ENCODE peak calls at places on chromosomes 3 and 15, in five cellular contexts. One of them, this sample, is unnamed.

GRCh38 chr3:159620873-159621272 is 367.8 kb upstream of the IL12A start:
- DNase-seq in iris pigment epithelial cell: peak
- DNase-seq in NCI-H1105 treated with DMSO at 0.1 percent for 48 hours: no peak
- DNase-seq in activated T-cell treated with anti-CD3 and anti-CD28 coated beads, Interleukin-2, amount 50 U/mL, for 1 hour: no peak
- DNase-seq in H54: peak
- DNase-seq in this sample: peak

GRCh38 chr3:49017646-49017977 is 768 bp downstream of the DALRD3 start:
- DNase-seq in iris pigment epithelial cell: no peak
- DNase-seq in NCI-H1105 treated with DMSO at 0.1 percent for 48 hours: no peak
- DNase-seq in activated T-cell treated with anti-CD3 and anti-CD28 coated beads, Interleukin-2, amount 50 U/mL, for 1 hour: no peak
- DNase-seq in H54: no peak
- DNase-seq in this sample: peak

GRCh38 chr3:190424478-190425439 is 24.9 kb downstream of the TMEM207 start:
- DNase-seq in iris pigment epithelial cell: peak
- DNase-seq in NCI-H1105 treated with DMSO at 0.1 percent for 48 hours: peak
- DNase-seq in activated T-cell treated with anti-CD3 and anti-CD28 coated beads, Interleukin-2, amount 50 U/mL, for 1 hour: peak
- DNase-seq in H54: peak
- DNase-seq in this sample: peak

GRCh38 chr15:34217587-34218225 is 7.1 kb upstream of the EMC4 start:
- DNase-seq in iris pigment epithelial cell: peak
- DNase-seq in NCI-H1105 treated with DMSO at 0.1 percent for 48 hours: no peak
- DNase-seq in activated T-cell treated with anti-CD3 and anti-CD28 coated beads, Interleukin-2, amount 50 U/mL, for 1 hour: no peak
- DNase-seq in H54: no peak
- DNase-seq in this sample: peak

GRCh38 chr3:7377103-7377502 is 516.2 kb downstream of the GRM7 start:
- DNase-seq in iris pigment epithelial cell: no peak
- DNase-seq in NCI-H1105 treated with DMSO at 0.1 percent for 48 hours: no peak
- DNase-seq in activated T-cell treated with anti-CD3 and anti-CD28 coated beads, Interleukin-2, amount 50 U/mL, for 1 hour: no peak
- DNase-seq in H54: no peak
- DNase-seq in this sample: no peak

GRCh38 chr15:38724827-38725226 is 160.2 kb upstream of the RASGRP1 start:
- DNase-seq in iris pigment epithelial cell: no peak
- DNase-seq in NCI-H1105 treated with DMSO at 0.1 percent for 48 hours: no peak
- DNase-seq in activated T-cell treated with anti-CD3 and anti-CD28 coated beads, Interleukin-2, amount 50 U/mL, for 1 hour: no peak
- DNase-seq in H54: no peak
- DNase-seq in this sample: no peak

GRCh38 chr3:37952564-37952963 is 38.0 kb upstream of the VILL start:
- DNase-seq in iris pigment epithelial cell: peak
- DNase-seq in NCI-H1105 treated with DMSO at 0.1 percent for 48 hours: no peak
- DNase-seq in activated T-cell treated with anti-CD3 and anti-CD28 coated beads, Interleukin-2, amount 50 U/mL, for 1 hour: no peak
- DNase-seq in H54: no peak
- DNase-seq in this sample: peak

GRCh38 chr15:101560722-101561583 is 71.4 kb upstream of the PCSK6 start:
- DNase-seq in iris pigment epithelial cell: no peak
- DNase-seq in NCI-H1105 treated with DMSO at 0.1 percent for 48 hours: no peak
- DNase-seq in activated T-cell treated with anti-CD3 and anti-CD28 coated beads, Interleukin-2, amount 50 U/mL, for 1 hour: no peak
- DNase-seq in H54: no peak
- DNase-seq in this sample: no peak

GRCh38 chr15:77527164-77527778 is 105.4 kb downstream of the LINGO1 start:
- DNase-seq in iris pigment epithelial cell: peak
- DNase-seq in NCI-H1105 treated with DMSO at 0.1 percent for 48 hours: peak
- DNase-seq in activated T-cell treated with anti-CD3 and anti-CD28 coated beads, Interleukin-2, amount 50 U/mL, for 1 hour: no peak
- DNase-seq in H54: no peak
- DNase-seq in this sample: peak

GRCh38 chr3:151314593-151314992 is 2.0 kb downstream of the GPR87 start:
- DNase-seq in iris pigment epithelial cell: no peak
- DNase-seq in NCI-H1105 treated with DMSO at 0.1 percent for 48 hours: no peak
- DNase-seq in activated T-cell treated with anti-CD3 and anti-CD28 coated beads, Interleukin-2, amount 50 U/mL, for 1 hour: no peak
- DNase-seq in H54: no peak
- DNase-seq in this sample: no peak

GRCh38 chr3:36907911-36908646 is 36.8 kb downstream of the TRANK1 start:
- DNase-seq in iris pigment epithelial cell: peak
- DNase-seq in NCI-H1105 treated with DMSO at 0.1 percent for 48 hours: no peak
- DNase-seq in activated T-cell treated with anti-CD3 and anti-CD28 coated beads, Interleukin-2, amount 50 U/mL, for 1 hour: peak
- DNase-seq in H54: peak
- DNase-seq in this sample: peak

GRCh38 chr3:79018671-79019136 is 749.1 kb downstream of the ROBO1 start:
- DNase-seq in iris pigment epithelial cell: peak
- DNase-seq in NCI-H1105 treated with DMSO at 0.1 percent for 48 hours: peak
- DNase-seq in activated T-cell treated with anti-CD3 and anti-CD28 coated beads, Interleukin-2, amount 50 U/mL, for 1 hour: peak
- DNase-seq in H54: peak
- DNase-seq in this sample: peak

GRCh38 chr3:127753898-127754410 is 68.4 kb downstream of the MGLL start:
- DNase-seq in iris pigment epithelial cell: no peak
- DNase-seq in NCI-H1105 treated with DMSO at 0.1 percent for 48 hours: no peak
- DNase-seq in activated T-cell treated with anti-CD3 and anti-CD28 coated beads, Interleukin-2, amount 50 U/mL, for 1 hour: no peak
- DNase-seq in H54: no peak
- DNase-seq in this sample: no peak

GRCh38 chr3:53162672-53163458 is 1.9 kb downstream of the PRKCD start:
- DNase-seq in iris pigment epithelial cell: no peak
- DNase-seq in NCI-H1105 treated with DMSO at 0.1 percent for 48 hours: no peak
- DNase-seq in activated T-cell treated with anti-CD3 and anti-CD28 coated beads, Interleukin-2, amount 50 U/mL, for 1 hour: peak
- DNase-seq in H54: no peak
- DNase-seq in this sample: no peak

GRCh38 chr3:17411157-17411877 is 331.1 kb downstream of the TBC1D5 start:
- DNase-seq in iris pigment epithelial cell: no peak
- DNase-seq in NCI-H1105 treated with DMSO at 0.1 percent for 48 hours: peak
- DNase-seq in activated T-cell treated with anti-CD3 and anti-CD28 coated beads, Interleukin-2, amount 50 U/mL, for 1 hour: no peak
- DNase-seq in H54: no peak
- DNase-seq in this sample: no peak

GRCh38 chr3:123319760-123320159 is 118.0 kb downstream of the SEC22A start:
- DNase-seq in iris pigment epithelial cell: no peak
- DNase-seq in NCI-H1105 treated with DMSO at 0.1 percent for 48 hours: no peak
- DNase-seq in activated T-cell treated with anti-CD3 and anti-CD28 coated beads, Interleukin-2, amount 50 U/mL, for 1 hour: no peak
- DNase-seq in H54: no peak
- DNase-seq in this sample: no peak

GRCh38 chr3:151276038-151277027 is 2.0 kb downstream of the P2RY14 start:
- DNase-seq in iris pigment epithelial cell: no peak
- DNase-seq in NCI-H1105 treated with DMSO at 0.1 percent for 48 hours: no peak
- DNase-seq in activated T-cell treated with anti-CD3 and anti-CD28 coated beads, Interleukin-2, amount 50 U/mL, for 1 hour: peak
- DNase-seq in H54: no peak
- DNase-seq in this sample: no peak

GRCh38 chr15:62853114-62853832 is 189.3 kb upstream of the TPM1 start:
- DNase-seq in iris pigment epithelial cell: no peak
- DNase-seq in NCI-H1105 treated with DMSO at 0.1 percent for 48 hours: no peak
- DNase-seq in activated T-cell treated with anti-CD3 and anti-CD28 coated beads, Interleukin-2, amount 50 U/mL, for 1 hour: no peak
- DNase-seq in H54: no peak
- DNase-seq in this sample: peak

GRCh38 chr3:127822166-127822835 is at the start of gene MGLL:
- DNase-seq in iris pigment epithelial cell: peak
- DNase-seq in NCI-H1105 treated with DMSO at 0.1 percent for 48 hours: no peak
- DNase-seq in activated T-cell treated with anti-CD3 and anti-CD28 coated beads, Interleukin-2, amount 50 U/mL, for 1 hour: no peak
- DNase-seq in H54: peak
- DNase-seq in this sample: peak

GRCh38 chr3:86180696-86181095 is 810.3 kb downstream of the VGLL3 start:
- DNase-seq in iris pigment epithelial cell: peak
- DNase-seq in NCI-H1105 treated with DMSO at 0.1 percent for 48 hours: no peak
- DNase-seq in activated T-cell treated with anti-CD3 and anti-CD28 coated beads, Interleukin-2, amount 50 U/mL, for 1 hour: no peak
- DNase-seq in H54: no peak
- DNase-seq in this sample: no peak

GRCh38 chr3:16289144-16289889 is 24.3 kb downstream of the OXNAD1 start:
- DNase-seq in iris pigment epithelial cell: no peak
- DNase-seq in NCI-H1105 treated with DMSO at 0.1 percent for 48 hours: no peak
- DNase-seq in activated T-cell treated with anti-CD3 and anti-CD28 coated beads, Interleukin-2, amount 50 U/mL, for 1 hour: no peak
- DNase-seq in H54: no peak
- DNase-seq in this sample: no peak

GRCh38 chr3:172341482-172342059 is 106.7 kb downstream of the GHSR start:
- DNase-seq in iris pigment epithelial cell: peak
- DNase-seq in NCI-H1105 treated with DMSO at 0.1 percent for 48 hours: peak
- DNase-seq in activated T-cell treated with anti-CD3 and anti-CD28 coated beads, Interleukin-2, amount 50 U/mL, for 1 hour: no peak
- DNase-seq in H54: peak
- DNase-seq in this sample: peak

GRCh38 chr3:182794455-182794773 is 1.1 kb downstream of the ATP11B start:
- DNase-seq in iris pigment epithelial cell: peak
- DNase-seq in NCI-H1105 treated with DMSO at 0.1 percent for 48 hours: peak
- DNase-seq in activated T-cell treated with anti-CD3 and anti-CD28 coated beads, Interleukin-2, amount 50 U/mL, for 1 hour: no peak
- DNase-seq in H54: no peak
- DNase-seq in this sample: no peak

GRCh38 chr3:127012091-127012490 is 29.2 kb downstream of the PLXNA1 start:
- DNase-seq in iris pigment epithelial cell: no peak
- DNase-seq in NCI-H1105 treated with DMSO at 0.1 percent for 48 hours: no peak
- DNase-seq in activated T-cell treated with anti-CD3 and anti-CD28 coated beads, Interleukin-2, amount 50 U/mL, for 1 hour: no peak
- DNase-seq in H54: peak
- DNase-seq in this sample: peak